ENCODE peak calls at places on chromosomes 11 and 22, in five cellular contexts. G is heart left ventricle, T is transverse colon, E is uterus, R is brain microvascular endothelial cell. F is an unnamed sample.

GRCh38 chr22:46551996-46552395 is 14.6 kb upstream of the CELSR1 start:
- DNase-seq in E (no peak), R (no peak), T (no peak), G (no peak), F (no peak)

GRCh38 chr22:36977401-36977861 is 41.8 kb downstream of the TST start:
- DNase-seq in G (peak; percentile 32), R (peak; percentile 26), E (peak; percentile 37), T (peak; percentile 86), F (no peak)

GRCh38 chr11:102633385-102634026 is 8.4 kb upstream of the MMP20 start:
- DNase-seq in R (no peak), G (no peak), T (no peak), E (no peak), F (no peak)

GRCh38 chr11:127493330-127493729 is 492.8 kb upstream of the KIRREL3 start:
- DNase-seq in R (peak; percentile 3), E (no peak), G (no peak), T (no peak), F (no peak)

GRCh38 chr11:123413636-123414035 is 16.4 kb upstream of the GRAMD1B start:
- DNase-seq in T (no peak), R (no peak), G (no peak), E (no peak), F (no peak)

GRCh38 chr11:122863704-122864326 is 18.7 kb upstream of the JHY start:
- DNase-seq in R (peak; percentile 64), T (peak; percentile 47), E (peak; percentile 33), G (peak; percentile 18), F (no peak)

GRCh38 chr11:8826901-8827560 is 84.0 kb upstream of the AKIP1 start:
- DNase-seq in T (no peak), G (no peak), E (no peak), R (no peak), F (no peak)

GRCh38 chr22:45742866-45743450 is 71.3 kb downstream of the ATXN10 start:
- DNase-seq in E (no peak), R (peak; percentile 25), G (no peak), T (no peak), F (no peak)

GRCh38 chr11:130454495-130455262 is 6.2 kb downstream of the ADAMTS15 start:
- DNase-seq in T (no peak), R (peak; percentile 35), G (no peak), E (no peak), F (no peak)

GRCh38 chr22:31081963-31082605 is 966 bp downstream of the SMTN start:
- DNase-seq in G (no peak), E (peak; percentile 44), R (peak; percentile 44), T (peak; percentile 13), F (peak; percentile 71)

GRCh38 chr11:115656684-115657083 is 152.5 kb upstream of the CADM1 start:
- DNase-seq in G (no peak), T (peak; percentile 57), E (no peak), R (no peak), F (no peak)

DNA sequence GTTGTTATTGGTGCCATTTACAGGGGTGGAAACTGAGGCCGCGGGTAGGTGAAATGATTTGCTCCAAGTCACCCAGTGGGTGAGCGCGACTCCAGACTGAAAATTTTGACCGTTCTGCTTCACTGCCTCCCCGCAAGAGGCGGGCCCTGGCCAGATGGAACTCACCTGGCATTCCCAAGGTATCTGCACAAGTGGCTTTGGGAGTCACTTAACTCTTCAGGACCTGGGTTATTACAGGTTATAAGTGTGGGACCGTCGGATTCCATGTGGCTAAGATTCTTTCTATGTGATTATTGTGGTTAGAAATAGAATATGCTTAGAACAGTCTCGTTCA is 598 bp downstream of the CABIN1 start:
- DNase-seq in T (no peak), R (no peak), G (no peak), E (no peak), F (no peak)
- H3K27ac ChIP-seq in T (peak overlapping the region; percentile 94), R (peak overlapping the region; percentile 58), G (peak overlapping the region; percentile 84), E (peak overlapping the region; percentile 70), F (peak overlapping the region; percentile 31)

GRCh38 chr11:911031-911889 is 650 bp upstream of the CHID1 start:
- DNase-seq in T (peak; percentile 47), E (peak; percentile 41), R (peak; percentile 59), G (peak; percentile 46), F (no peak)

GRCh38 chr11:913043-913442 is 2.4 kb upstream of the CHID1 start:
- DNase-seq in T (no peak), G (no peak), R (no peak), E (no peak), F (no peak)

GRCh38 chr11:912266-912665 is 1.7 kb upstream of the CHID1 start:
- DNase-seq in E (no peak), T (no peak), G (no peak), R (no peak), F (no peak)

GRCh38 chr11:910589-911030 is at the start of gene CHID1:
- DNase-seq in E (peak; percentile 75), G (peak; percentile 89), T (peak; percentile 91), R (peak; percentile 45), F (peak; percentile 88)

DNA sequence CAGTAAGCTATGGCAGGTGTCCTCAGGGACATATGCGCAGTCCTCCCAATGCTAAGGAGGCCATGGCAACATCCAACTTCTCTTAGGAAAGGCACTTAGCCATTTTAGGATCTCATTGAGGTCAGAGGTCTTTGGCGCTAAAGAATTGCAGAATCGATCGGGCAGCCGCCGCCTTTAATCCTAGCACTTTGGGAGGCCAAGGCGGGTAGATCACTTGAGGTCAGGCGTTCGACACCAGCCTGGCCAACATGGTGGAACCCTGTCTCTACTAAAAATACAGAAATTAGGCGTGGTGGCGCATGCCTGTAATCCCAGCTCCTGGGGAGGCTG is 1.2 kb upstream of the CHID1 start:
- DNase-seq in E (no peak), T (no peak), G (no peak), R (no peak), F (no peak)
- H3K4me3 ChIP-seq in E (no peak overlapping the region), T (no peak overlapping the region), G (no peak overlapping the region), R (no peak overlapping the region), F (peak overlapping the region; percentile 90)

DNA sequence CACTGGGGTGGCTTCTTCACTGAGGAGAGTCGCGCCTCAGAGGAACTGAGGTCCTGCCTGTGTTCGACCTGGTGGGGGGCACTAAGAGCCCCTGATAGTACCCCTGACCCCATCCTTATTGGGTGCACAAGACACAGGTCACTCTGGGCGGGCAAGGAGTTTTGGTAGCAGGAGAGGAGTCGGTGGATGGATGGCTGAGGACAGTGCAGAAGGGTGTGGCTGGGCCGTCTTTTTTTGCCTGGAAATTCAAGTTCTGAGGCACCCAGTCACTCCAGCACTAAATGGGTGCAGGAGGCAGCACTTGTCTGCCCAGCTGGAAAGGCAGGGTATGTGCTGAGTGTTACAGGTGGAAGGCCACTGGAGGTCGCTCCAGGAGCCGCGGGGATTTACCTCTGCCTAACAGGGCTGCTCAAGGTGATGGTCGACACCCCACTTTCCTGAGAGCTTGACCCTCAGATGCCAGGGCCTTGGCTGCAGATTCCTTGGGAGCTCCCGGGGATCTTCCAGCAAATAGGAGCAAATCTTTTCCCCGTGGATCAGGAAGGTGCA is 960 bp downstream of the TSSC4 start:
- DNase-seq in E (no peak), R (no peak), G (no peak), T (no peak), F (no peak)
- TF ChIP-seq CTCF in E (no peak), R (no peak), G (no peak), T (no peak), F (no peak)

DNA sequence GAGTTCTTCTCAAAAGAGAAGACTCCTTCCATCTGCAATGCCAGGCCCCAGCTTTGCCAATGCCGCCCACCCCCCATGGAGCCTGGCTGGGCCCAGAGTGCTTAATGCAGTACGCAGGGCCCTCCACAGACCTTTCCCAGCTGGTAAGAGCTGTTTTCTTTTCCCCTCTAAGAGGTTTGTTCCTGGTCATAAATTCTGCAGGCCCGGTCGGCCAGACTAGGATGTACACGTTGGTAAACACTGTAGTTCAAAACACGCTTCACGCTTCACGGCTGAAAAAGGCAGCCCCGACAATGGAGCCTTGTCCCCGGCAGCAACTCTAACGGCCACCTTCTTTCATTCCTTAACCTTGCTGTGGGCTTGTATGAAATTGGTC is 60.2 kb upstream of the MYEOV start:
- DNase-seq in T (no peak), G (no peak), R (no peak), E (no peak), F (no peak)
- H3K27ac ChIP-seq in T (no peak overlapping the region), G (no peak overlapping the region), R (no peak overlapping the region), E (no peak overlapping the region), F (no peak overlapping the region)

DNA sequence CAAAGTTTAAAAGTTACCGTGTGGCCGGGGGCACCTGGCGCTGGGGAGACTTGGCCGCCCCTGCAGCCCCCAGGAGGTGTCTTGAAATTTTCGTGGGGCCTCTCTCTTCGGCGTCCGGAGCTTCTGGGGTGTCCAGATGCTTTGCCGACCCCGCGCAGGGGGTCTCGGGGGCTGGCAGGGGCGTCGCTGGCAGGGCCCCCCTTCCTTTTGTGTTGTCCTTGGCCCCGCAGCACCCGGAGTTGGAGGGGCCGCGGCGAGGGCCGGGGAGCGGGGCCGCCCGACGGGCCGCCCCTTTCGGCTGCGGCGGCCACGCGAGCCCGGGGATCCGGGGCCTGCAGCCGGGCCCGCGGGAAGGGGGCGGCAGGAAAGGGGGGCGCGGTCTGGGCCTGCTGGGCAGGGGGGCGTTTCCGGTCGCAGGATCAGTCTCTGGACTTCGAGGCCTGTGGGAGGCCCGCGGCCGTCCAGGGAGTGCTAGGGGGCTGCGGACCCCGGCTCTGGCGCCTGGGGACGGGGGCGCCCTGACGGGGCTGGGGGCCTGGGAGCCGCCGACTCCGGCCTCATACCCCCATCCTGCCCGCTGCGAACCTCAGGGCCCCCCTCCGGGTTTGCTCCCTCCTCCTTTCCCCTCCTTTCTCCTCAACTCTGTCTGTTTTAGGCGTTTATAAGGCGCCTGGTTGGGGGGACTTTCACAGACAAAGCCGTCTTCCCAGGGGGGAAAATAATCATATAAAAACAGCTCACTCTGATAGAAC is 867 bp downstream of the ZC3H7B start:
- DNase-seq in G (peak; percentile 14), R (no peak), E (no peak), T (no peak), F (no peak)
- H3K4me3 ChIP-seq in G (peak overlapping the region; percentile 98), R (peak overlapping the region; percentile 83), E (peak overlapping the region; percentile 67), T (peak overlapping the region; percentile 90), F (peak overlapping the region; percentile 79)

GRCh38 chr11:118295834-118296454 is 8.6 kb upstream of the CD3E start:
- DNase-seq in G (no peak), E (no peak), R (peak; percentile 26), T (peak; percentile 34), F (no peak)
- TF ChIP-seq CTCF in G (peak; percentile 52), E (no peak), R (peak; percentile 73), T (peak; percentile 51), F (no peak)

GRCh38 chr11:93054881-93055280 is 85.4 kb downstream of the MTNR1B start:
- DNase-seq in E (no peak), R (peak; percentile 97), G (no peak), T (no peak), F (no peak)
- H3K27ac ChIP-seq in E (no peak overlapping the region), R (peak overlapping the region; percentile 54), G (no peak overlapping the region), T (no peak overlapping the region), F (no peak overlapping the region)

GRCh38 chr11:119421351-119421750 is 1.6 kb downstream of the THY1 start:
- DNase-seq in T (no peak), R (no peak), G (no peak), E (no peak), F (no peak)
- H3K4me3 ChIP-seq in T (no peak overlapping the region), R (peak overlapping the region; percentile 61), G (peak overlapping the region; percentile 49), E (no peak overlapping the region), F (no peak overlapping the region)

GRCh38 chr11:118996926-118997626 is 862 bp upstream of the CENATAC start:
- DNase-seq in G (no peak), T (no peak), E (no peak), R (no peak), F (no peak)
- TF ChIP-seq CTCF in G (no peak), T (no peak), E (no peak), R (peak; percentile 58), F (no peak)

F was measured in coronary artery.